ENCODE peak calls at places on chromosome 5, in five cellular contexts. H, Y, X, P and E are unnamed samples.

GRCh38 chr5:172403191-172403794 is 51.0 kb downstream of the SH3PXD2B start:
- DNase-seq in Y (peak; percentile 96), H (peak; percentile 68), P (no peak), X (no peak), E (no peak)

GRCh38 chr5:90473321-90474234 is 993 bp downstream of the MBLAC2 start:
- DNase-seq in P (peak; percentile 21), H (peak; percentile 75), X (no peak), Y (no peak), E (no peak)

GRCh38 chr5:142201471-142201887 is 92.9 kb downstream of the NDFIP1 start:
- DNase-seq in P (no peak), H (no peak), X (no peak), Y (peak; percentile 89), E (no peak)

GRCh38 chr5:58407042-58407709 is 52.7 kb downstream of the PLK2 start:
- DNase-seq in P (no peak), Y (peak; percentile 38), X (no peak), H (peak; percentile 18), E (peak; percentile 11)

GRCh38 chr5:107400328-107400727 is 270.4 kb downstream of the EFNA5 start:
- DNase-seq in H (no peak), Y (no peak), P (no peak), X (no peak), E (no peak)

GRCh38 chr5:141814064-141814982 is 63.9 kb downstream of the PCDH1 start:
- DNase-seq in X (peak; percentile 68), P (no peak), H (peak; percentile 85), Y (peak; percentile 49), E (no peak)

GRCh38 chr5:38845555-38846378 is at the start of gene OSMR:
- DNase-seq in Y (peak; percentile 100), P (peak; percentile 94), X (peak; percentile 65), H (peak; percentile 73), E (no peak)

GRCh38 chr5:29252390-29252789 is 1941.1 kb upstream of the CDH6 start:
- DNase-seq in Y (no peak), X (no peak), H (peak; percentile 45), P (no peak), E (no peak)

GRCh38 chr5:321233-321725 is at the start of gene AHRR:
- DNase-seq in Y (peak; percentile 68), P (peak; percentile 61), H (peak; percentile 80), X (peak; percentile 84), E (no peak)

GRCh38 chr5:53037141-53037859 is 48.1 kb downstream of the ITGA2 start:
- DNase-seq in P (no peak), H (no peak), X (no peak), Y (peak; percentile 83), E (no peak)

GRCh38 chr5:89473196-89473595 is 590.2 kb upstream of the MEF2C start:
- DNase-seq in Y (no peak), P (no peak), X (no peak), H (no peak), E (no peak)

DNA sequence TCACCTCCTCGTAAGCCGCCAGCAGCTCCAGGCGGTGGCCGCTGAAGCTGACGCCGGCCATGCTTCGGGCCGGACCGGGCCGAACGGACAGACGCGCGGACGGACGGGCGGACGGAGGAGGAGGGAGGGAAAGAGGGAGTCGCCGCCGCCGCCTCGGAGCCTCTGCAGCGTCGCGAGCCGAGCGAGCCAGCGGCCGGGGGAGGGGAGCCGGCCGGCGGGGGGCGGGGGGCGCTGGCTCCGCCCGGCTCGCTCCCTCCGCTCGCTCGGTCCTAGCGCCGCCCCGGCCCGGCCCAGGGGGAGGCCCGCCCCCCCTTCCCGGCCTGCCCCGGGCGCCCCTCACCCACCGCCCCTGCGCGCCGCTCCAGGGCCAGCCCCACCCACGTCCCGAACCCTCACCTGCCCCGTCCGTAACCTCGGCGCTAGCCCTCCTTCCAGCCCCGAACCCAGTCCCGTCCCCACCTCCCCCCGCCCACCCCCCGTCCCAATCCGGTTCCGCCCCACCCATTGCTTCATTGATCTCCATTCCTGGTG is at the start of gene DBN1:
- DNase-seq in X (no peak), P (peak; percentile 72), H (peak; percentile 80), Y (peak; percentile 72), E (no peak)
- H3K27ac ChIP-seq in X (peak within 1 kb of the TSS; percentile 57), P (peak within 1 kb of the TSS; percentile 86), H (no peak within 1 kb of the TSS), Y (peak within 1 kb of the TSS; percentile 98), E (no peak within 1 kb of the TSS)

GRCh38 chr5:6584727-6585126 is 48.1 kb downstream of the NSUN2 start:
- DNase-seq in X (no peak), Y (no peak), P (no peak), H (no peak), E (no peak)

GRCh38 chr5:6582507-6583048 is 50.3 kb downstream of the NSUN2 start:
- DNase-seq in X (no peak), Y (no peak), H (no peak), P (no peak), E (no peak)

GRCh38 chr5:6584101-6584645 is 48.7 kb downstream of the NSUN2 start:
- DNase-seq in X (no peak), H (no peak), Y (no peak), P (no peak), E (no peak)

GRCh38 chr5:6581559-6582426 is 51.1 kb downstream of the NSUN2 start:
- DNase-seq in P (no peak), H (no peak), X (no peak), Y (peak; percentile 33), E (no peak)

GRCh38 chr5:6583049-6583880 is 49.6 kb downstream of the NSUN2 start:
- DNase-seq in P (peak; percentile 58), X (no peak), H (peak; percentile 77), Y (peak; percentile 31), E (no peak)
- H3K4me3 ChIP-seq in P (peak overlapping the region; percentile 35), X (peak overlapping the region; percentile 43), H (peak overlapping the region; percentile 67), Y (peak overlapping the region; percentile 23), E (peak overlapping the region; percentile 50)

GRCh38 chr5:157533011-157533481 is 42.5 kb downstream of the ADAM19 start:
- DNase-seq in Y (no peak), P (no peak), H (no peak), X (no peak), E (no peak)

GRCh38 chr5:157528036-157528632 is 47.4 kb downstream of the ADAM19 start:
- DNase-seq in X (no peak), H (peak; percentile 62), P (no peak), Y (no peak), E (no peak)

GRCh38 chr5:157532022-157532421 is 43.6 kb downstream of the ADAM19 start:
- DNase-seq in H (no peak), X (no peak), Y (no peak), P (no peak), E (no peak)

GRCh38 chr5:157530226-157530972 is 45.2 kb downstream of the ADAM19 start:
- DNase-seq in Y (no peak), P (no peak), H (no peak), X (no peak), E (no peak)

DNA sequence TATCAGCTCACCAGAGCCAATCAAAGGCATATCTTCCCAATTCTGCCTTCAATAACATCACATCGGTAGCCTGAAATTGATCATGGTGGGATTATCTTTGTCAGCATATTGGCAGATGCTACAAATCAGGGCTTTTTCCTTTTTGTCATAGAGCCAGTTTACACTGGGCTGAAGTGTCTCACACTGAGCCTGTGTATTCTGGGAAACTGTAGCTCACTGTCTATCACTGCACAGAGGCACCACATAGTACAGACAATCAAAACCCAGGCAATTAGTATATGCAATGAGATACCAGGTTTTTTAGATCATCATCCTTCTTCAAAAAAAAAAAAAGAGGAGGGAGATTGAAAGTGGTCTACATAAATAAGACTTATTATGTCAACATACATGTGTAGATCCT is 46.6 kb downstream of the ADAM19 start:
- DNase-seq in H (no peak), Y (no peak), P (no peak), X (no peak), E (no peak)
- H3K36me3 ChIP-seq in H (no peaks in the 10 kb centered on the region), Y (no peaks in the 10 kb centered on the region), P (no peaks in the 10 kb centered on the region), X (no peaks in the 10 kb centered on the region), E (no peaks in the 10 kb centered on the region)

GRCh38 chr5:157513182-157513581 is 53.2 kb downstream of the NIPAL4 start:
- DNase-seq in Y (no peak), X (no peak), P (no peak), H (no peak), E (no peak)

GRCh38 chr5:157518963-157519362 is 56.6 kb downstream of the ADAM19 start:
- DNase-seq in X (no peak), Y (no peak), H (no peak), P (no peak), E (no peak)

GRCh38 chr5:157516626-157517325 is 56.8 kb downstream of the NIPAL4 start:
- DNase-seq in X (no peak), P (no peak), Y (peak; percentile 94), H (no peak), E (no peak)

GRCh38 chr5:157514974-157515373 is 55.0 kb downstream of the NIPAL4 start:
- DNase-seq in H (no peak), X (no peak), P (no peak), Y (no peak), E (no peak)

GRCh38 chr5:157516016-157516415 is 56.0 kb downstream of the NIPAL4 start:
- DNase-seq in P (no peak), Y (peak; percentile 77), X (no peak), H (no peak), E (no peak)
- H3K27ac ChIP-seq in P (no peak overlapping the region), Y (no peak overlapping the region), X (peak overlapping the region; percentile 50), H (no peak overlapping the region), E (no peak overlapping the region)